ENCODE peak calls at places on chromosomes 3 and 15, in six cellular contexts. One of them, this sample, is unnamed.

GRCh38 chr3:138093721-138094120 is 21.7 kb downstream of the DZIP1L start:
- DNase-seq in HFF-Myc: no peak
- DNase-seq in AG04450: no peak
- DNase-seq in choroid plexus epithelial cell: peak
- DNase-seq in B cell: no peak
- DNase-seq in transverse colon: no peak
- DNase-seq in this sample: no peak

GRCh38 chr15:77069521-77070121 is 1.3 kb downstream of the TSPAN3 start:
- DNase-seq in AG04450: no peak
- DNase-seq in B cell: no peak
- DNase-seq in HFF-Myc: no peak
- DNase-seq in choroid plexus epithelial cell: no peak
- DNase-seq in transverse colon: peak
- DNase-seq in this sample: no peak

GRCh38 chr3:7682822-7683229 is 818.8 kb upstream of the LMCD1 start:
- DNase-seq in B cell: no peak
- DNase-seq in AG04450: peak
- DNase-seq in HFF-Myc: no peak
- DNase-seq in transverse colon: no peak
- DNase-seq in choroid plexus epithelial cell: peak
- DNase-seq in this sample: no peak

GRCh38 chr3:158727499-158728377 is 4.5 kb downstream of the RARRES1 start:
- DNase-seq in AG04450: no peak
- DNase-seq in choroid plexus epithelial cell: peak
- DNase-seq in B cell: peak
- DNase-seq in HFF-Myc: no peak
- DNase-seq in transverse colon: peak
- DNase-seq in this sample: no peak

GRCh38 chr3:107604057-107604802 is 81.5 kb downstream of the BBX start:
- DNase-seq in HFF-Myc: no peak
- DNase-seq in choroid plexus epithelial cell: peak
- DNase-seq in AG04450: peak
- DNase-seq in B cell: no peak
- DNase-seq in transverse colon: no peak
- DNase-seq in this sample: no peak

GRCh38 chr3:152281032-152281713 is 12.4 kb downstream of the MBNL1 start:
- DNase-seq in B cell: no peak
- DNase-seq in HFF-Myc: no peak
- DNase-seq in choroid plexus epithelial cell: peak
- DNase-seq in AG04450: no peak
- DNase-seq in transverse colon: no peak
- DNase-seq in this sample: no peak

GRCh38 chr15:68278345-68279217 is 1.0 kb downstream of the FEM1B start:
- DNase-seq in B cell: no peak
- DNase-seq in AG04450: no peak
- DNase-seq in transverse colon: no peak
- DNase-seq in choroid plexus epithelial cell: peak
- DNase-seq in HFF-Myc: no peak
- DNase-seq in this sample: no peak

GRCh38 chr15:95265419-95265997 is 1034.1 kb downstream of the MCTP2 start:
- DNase-seq in transverse colon: no peak
- DNase-seq in AG04450: no peak
- DNase-seq in B cell: no peak
- DNase-seq in HFF-Myc: no peak
- DNase-seq in choroid plexus epithelial cell: no peak
- DNase-seq in this sample: no peak

GRCh38 chr3:178182337-178182761 is 353.9 kb upstream of the KCNMB2 start:
- DNase-seq in B cell: no peak
- DNase-seq in choroid plexus epithelial cell: peak
- DNase-seq in AG04450: no peak
- DNase-seq in transverse colon: no peak
- DNase-seq in HFF-Myc: no peak
- DNase-seq in this sample: no peak

GRCh38 chr3:45841380-45841700 is 579 bp downstream of the LZTFL1 start:
- DNase-seq in AG04450: no peak
- DNase-seq in HFF-Myc: no peak
- DNase-seq in B cell: no peak
- DNase-seq in transverse colon: peak
- DNase-seq in choroid plexus epithelial cell: peak
- DNase-seq in this sample: no peak

GRCh38 chr3:129506272-129506742 is 22.1 kb upstream of the RHO start:
- DNase-seq in choroid plexus epithelial cell: no peak
- DNase-seq in HFF-Myc: no peak
- DNase-seq in B cell: no peak
- DNase-seq in AG04450: no peak
- DNase-seq in transverse colon: no peak
- DNase-seq in this sample: no peak

GRCh38 chr3:74711913-74712512 is 97.6 kb upstream of the CNTN3 start:
- DNase-seq in AG04450: no peak
- DNase-seq in choroid plexus epithelial cell: no peak
- DNase-seq in HFF-Myc: no peak
- DNase-seq in B cell: no peak
- DNase-seq in transverse colon: no peak
- DNase-seq in this sample: no peak

GRCh38 chr3:14274999-14275961 is 96.7 kb downstream of the LSM3 start:
- DNase-seq in HFF-Myc: no peak
- DNase-seq in choroid plexus epithelial cell: peak
- DNase-seq in B cell: no peak
- DNase-seq in transverse colon: no peak
- DNase-seq in AG04450: no peak
- DNase-seq in this sample: no peak

GRCh38 chr3:12879191-12879815 is 37.9 kb upstream of the RPL32 start:
- DNase-seq in transverse colon: no peak
- DNase-seq in choroid plexus epithelial cell: no peak
- DNase-seq in HFF-Myc: no peak
- DNase-seq in B cell: no peak
- DNase-seq in AG04450: no peak
- DNase-seq in this sample: no peak

GRCh38 chr3:24550588-24550987 is 55.9 kb upstream of the THRB start:
- DNase-seq in HFF-Myc: no peak
- DNase-seq in choroid plexus epithelial cell: peak
- DNase-seq in AG04450: no peak
- DNase-seq in B cell: no peak
- DNase-seq in transverse colon: no peak
- DNase-seq in this sample: no peak

GRCh38 chr3:149744151-149744550 is 8.1 kb downstream of the COMMD2 start:
- DNase-seq in B cell: no peak
- DNase-seq in AG04450: no peak
- DNase-seq in HFF-Myc: no peak
- DNase-seq in transverse colon: no peak
- DNase-seq in choroid plexus epithelial cell: no peak
- DNase-seq in this sample: no peak

GRCh38 chr3:82802501-82802900 is 1041.1 kb upstream of the GBE1 start:
- DNase-seq in B cell: no peak
- DNase-seq in AG04450: no peak
- DNase-seq in transverse colon: no peak
- DNase-seq in choroid plexus epithelial cell: no peak
- DNase-seq in HFF-Myc: no peak
- DNase-seq in this sample: no peak

GRCh38 chr15:76057332-76058000 is 2.3 kb upstream of the TMEM266 start:
- DNase-seq in transverse colon: peak
- DNase-seq in HFF-Myc: peak
- DNase-seq in B cell: peak
- DNase-seq in choroid plexus epithelial cell: peak
- DNase-seq in AG04450: no peak
- DNase-seq in this sample: no peak

GRCh38 chr15:101206173-101206572 is 45.7 kb downstream of the CHSY1 start:
- DNase-seq in choroid plexus epithelial cell: peak
- DNase-seq in B cell: no peak
- DNase-seq in AG04450: no peak
- DNase-seq in transverse colon: no peak
- DNase-seq in HFF-Myc: no peak
- DNase-seq in this sample: peak

GRCh38 chr3:79598594-79598993 is 169.2 kb downstream of the ROBO1 start:
- DNase-seq in HFF-Myc: no peak
- DNase-seq in B cell: no peak
- DNase-seq in AG04450: no peak
- DNase-seq in transverse colon: no peak
- DNase-seq in choroid plexus epithelial cell: peak
- DNase-seq in this sample: no peak

GRCh38 chr15:80951941-80952340 is 37.7 kb downstream of the MESD start:
- DNase-seq in choroid plexus epithelial cell: no peak
- DNase-seq in transverse colon: no peak
- DNase-seq in B cell: no peak
- DNase-seq in AG04450: no peak
- DNase-seq in HFF-Myc: no peak
- DNase-seq in this sample: no peak

GRCh38 chr3:15471861-15472260 is 44.5 kb downstream of the EAF1 start:
- DNase-seq in AG04450: no peak
- DNase-seq in B cell: no peak
- DNase-seq in transverse colon: no peak
- DNase-seq in choroid plexus epithelial cell: no peak
- DNase-seq in HFF-Myc: no peak
- DNase-seq in this sample: no peak

GRCh38 chr3:15467227-15468181 is 40.1 kb downstream of the EAF1 start:
- DNase-seq in choroid plexus epithelial cell: no peak
- DNase-seq in B cell: no peak
- DNase-seq in AG04450: no peak
- DNase-seq in HFF-Myc: no peak
- DNase-seq in transverse colon: no peak
- DNase-seq in this sample: no peak

GRCh38 chr3:15465876-15466585 is 38.6 kb downstream of the EAF1 start:
- DNase-seq in B cell: no peak
- DNase-seq in AG04450: no peak
- DNase-seq in choroid plexus epithelial cell: no peak
- DNase-seq in transverse colon: no peak
- DNase-seq in HFF-Myc: no peak
- DNase-seq in this sample: no peak

GRCh38 chr3:15470804-15471203 is 43.4 kb downstream of the EAF1 start:
- DNase-seq in AG04450: no peak
- DNase-seq in transverse colon: no peak
- DNase-seq in B cell: no peak
- DNase-seq in choroid plexus epithelial cell: no peak
- DNase-seq in HFF-Myc: no peak
- DNase-seq in this sample: no peak

GRCh38 chr3:15470261-15470660 is 42.9 kb downstream of the EAF1 start:
- DNase-seq in choroid plexus epithelial cell: no peak
- DNase-seq in B cell: no peak
- DNase-seq in AG04450: no peak
- DNase-seq in HFF-Myc: no peak
- DNase-seq in transverse colon: no peak
- DNase-seq in this sample: no peak
- TF ChIP-seq CTCF in choroid plexus epithelial cell: no peak
- TF ChIP-seq CTCF in B cell: no peak
- TF ChIP-seq CTCF in AG04450: no peak
- TF ChIP-seq CTCF in HFF-Myc: no peak
- TF ChIP-seq CTCF in transverse colon: no peak
- TF ChIP-seq CTCF in this sample: no peak

DNA sequence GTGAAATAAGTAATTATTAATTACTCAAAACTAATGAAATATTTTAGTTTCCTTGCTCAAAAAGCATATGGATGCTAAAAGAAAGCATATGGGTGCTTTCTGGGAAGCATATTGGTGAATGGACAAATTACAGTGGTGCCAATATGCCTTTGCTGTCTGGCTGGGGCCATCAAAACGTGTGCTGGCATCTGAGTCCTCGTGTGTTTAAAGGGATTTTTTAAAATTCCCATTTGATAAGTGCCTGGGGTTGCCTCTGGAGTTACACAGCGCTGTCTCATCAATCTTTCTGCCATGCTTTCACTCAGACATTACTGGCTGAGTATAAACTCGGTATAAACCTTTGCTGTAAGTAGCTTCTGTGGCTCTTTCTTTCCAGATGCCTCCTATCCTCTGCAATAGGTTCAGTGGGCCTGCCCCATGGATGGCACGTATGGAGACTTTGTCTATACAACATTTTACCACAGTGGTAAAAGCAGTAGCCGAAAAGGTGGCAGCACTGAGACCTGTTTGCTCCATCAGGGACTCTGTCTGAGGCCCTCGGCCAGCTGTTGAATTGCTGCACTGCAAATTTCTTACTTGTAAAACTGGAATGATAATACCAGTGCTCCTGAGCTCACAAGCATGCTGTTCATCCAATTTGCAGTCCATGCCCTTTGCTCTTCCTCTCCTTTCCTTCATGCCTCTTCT is 195.5 kb downstream of the LPP start:
- DNase-seq in transverse colon: no peak
- DNase-seq in choroid plexus epithelial cell: peak
- DNase-seq in B cell: no peak
- DNase-seq in HFF-Myc: no peak
- DNase-seq in AG04450: no peak
- DNase-seq in this sample: no peak
- TF ChIP-seq CTCF in transverse colon: no peak
- TF ChIP-seq CTCF in choroid plexus epithelial cell: peak
- TF ChIP-seq CTCF in B cell: no peak
- TF ChIP-seq CTCF in HFF-Myc: no peak
- TF ChIP-seq CTCF in AG04450: no peak
- TF ChIP-seq CTCF in this sample: no peak

DNA sequence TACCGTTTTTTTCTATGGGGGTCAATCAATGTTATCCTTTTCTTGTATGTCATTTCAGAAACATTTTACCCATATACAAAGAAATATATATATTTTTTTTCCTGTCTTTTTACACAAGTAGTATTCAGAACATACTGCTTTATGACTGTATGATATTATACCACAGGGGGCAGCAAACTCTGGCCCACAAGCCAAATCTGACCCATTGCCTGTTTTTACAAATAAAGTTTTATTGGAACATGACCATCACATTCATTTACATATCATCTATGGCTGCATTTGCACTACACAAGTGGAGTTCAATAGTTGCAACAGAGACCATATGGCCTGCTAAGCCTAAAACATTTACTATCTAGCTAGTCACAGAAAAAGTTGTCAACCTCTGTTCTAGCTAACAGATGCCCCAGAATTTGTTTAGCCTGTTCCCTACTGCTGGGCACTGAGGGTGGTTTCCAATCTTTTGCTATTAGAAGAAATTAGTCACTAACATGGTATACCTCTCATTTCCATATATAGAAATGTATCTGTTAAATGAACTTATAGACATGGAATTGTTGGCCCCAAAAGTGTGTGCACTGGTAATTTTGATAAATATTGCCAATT is 57.7 kb downstream of the BFSP2 start:
- DNase-seq in transverse colon: no peak
- DNase-seq in B cell: no peak
- DNase-seq in choroid plexus epithelial cell: no peak
- DNase-seq in HFF-Myc: no peak
- DNase-seq in AG04450: no peak
- DNase-seq in this sample: no peak
- TF ChIP-seq CTCF in transverse colon: no peak
- TF ChIP-seq CTCF in B cell: peak
- TF ChIP-seq CTCF in choroid plexus epithelial cell: peak
- TF ChIP-seq CTCF in HFF-Myc: peak
- TF ChIP-seq CTCF in AG04450: peak
- TF ChIP-seq CTCF in this sample: no peak

DNA sequence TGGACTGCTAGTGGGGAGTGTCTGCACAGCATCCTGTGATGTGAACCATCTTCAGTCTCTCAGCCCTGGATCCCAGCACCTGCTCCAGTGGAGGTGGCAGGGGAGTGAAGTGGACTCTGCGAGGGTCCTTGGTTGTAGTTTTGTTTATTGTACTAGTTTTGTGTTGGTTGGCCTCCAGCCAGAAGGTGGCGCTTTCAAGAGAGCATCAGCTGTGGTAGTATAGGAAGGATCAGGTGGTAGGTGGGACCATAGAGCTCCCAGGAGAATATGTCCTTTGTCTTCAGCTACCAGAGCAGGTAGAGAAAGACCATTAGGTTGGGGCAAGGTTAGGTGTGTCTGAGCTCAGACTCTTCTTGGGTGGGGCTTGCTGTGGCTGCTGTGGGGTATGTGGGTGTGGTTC is 20.9 kb downstream of the NEK11 start:
- DNase-seq in transverse colon: no peak
- DNase-seq in B cell: no peak
- DNase-seq in HFF-Myc: no peak
- DNase-seq in AG04450: no peak
- DNase-seq in choroid plexus epithelial cell: no peak
- DNase-seq in this sample: no peak
- TF ChIP-seq CTCF in transverse colon: no peak
- TF ChIP-seq CTCF in B cell: no peak
- TF ChIP-seq CTCF in HFF-Myc: peak
- TF ChIP-seq CTCF in AG04450: no peak
- TF ChIP-seq CTCF in choroid plexus epithelial cell: no peak
- TF ChIP-seq CTCF in this sample: no peak